ENCODE peak calls at places on chromosomes 2 and 18, in ten cellular contexts. M is OCI-LY7, Y is endothelial cell of umbilical vein, N is HepG2, D is HCT116, B is IMR-90, W is keratinocyte, O is MM.1S, C is neural progenitor cell, T is GM23338. L is an unnamed sample.
A peak's percentile ranks its signal among the peaks of the same experiment; 100 is the strongest.

GRCh38 chr2:102753563-102754159 is 8.2 kb upstream of the TMEM182 start:
- DNase-seq in T (peak; percentile 74), W (peak; percentile 19), O (peak; percentile 50), M (peak; percentile 58), N (peak; percentile 77), B (peak; percentile 53), Y (peak; percentile 54), C (peak; percentile 62), D (peak; percentile 32), L (peak; percentile 71)

GRCh38 chr2:163665817-163666216 is 70.0 kb downstream of the FIGN start:
- DNase-seq in T (no peak), O (no peak), C (no peak), B (peak; percentile 49), Y (peak; percentile 21), D (no peak), W (no peak), M (no peak), N (peak; percentile 69), L (no peak)

GRCh38 chr2:200408428-200409311 is 101.2 kb downstream of the KCTD18 start:
- DNase-seq in O (peak; percentile 87), D (peak; percentile 79), T (no peak), W (no peak), Y (peak; percentile 48), C (no peak), M (no peak), N (peak; percentile 52), B (peak; percentile 97), L (peak; percentile 32)

GRCh38 chr2:29281086-29281485 is 165.9 kb downstream of the CLIP4 start:
- DNase-seq in C (no peak), W (no peak), Y (no peak), T (no peak), B (no peak), O (no peak), M (no peak), N (no peak), D (no peak), L (no peak)

GRCh38 chr2:164976301-164976700 is 21.0 kb upstream of the SLC38A11 start:
- DNase-seq in C (no peak), Y (no peak), B (no peak), O (no peak), M (no peak), T (no peak), N (no peak), W (no peak), D (no peak), L (no peak)

GRCh38 chr2:203722411-203722810 is 16.0 kb downstream of the CD28 start:
- DNase-seq in T (no peak), B (peak; percentile 47), W (no peak), M (no peak), Y (no peak), O (no peak), C (no peak), N (no peak), D (no peak), L (no peak)

GRCh38 chr2:5697554-5697953 is 5.4 kb downstream of the SOX11 start:
- DNase-seq in W (no peak), T (no peak), B (no peak), Y (no peak), O (peak; percentile 46), C (peak; percentile 35), N (no peak), M (peak; percentile 72), D (no peak), L (no peak)

GRCh38 chr2:1544478-1545069 is 131.3 kb downstream of the TPO start:
- DNase-seq in B (peak; percentile 61), O (no peak), N (no peak), D (no peak), C (no peak), M (no peak), W (no peak), Y (no peak), T (no peak), L (no peak)

GRCh38 chr2:169478339-169478738 is 955 bp upstream of the BBS5 start:
- DNase-seq in N (peak; percentile 28), T (no peak), W (no peak), D (no peak), Y (peak; percentile 80), M (no peak), O (no peak), C (no peak), B (peak; percentile 58), L (no peak)

GRCh38 chr2:38076710-38077430 is 919 bp upstream of the CYP1B1 start:
- DNase-seq in T (peak; percentile 86), Y (no peak), M (no peak), D (peak; percentile 48), C (peak; percentile 82), O (peak; percentile 72), B (peak; percentile 90), N (no peak), W (no peak), L (peak; percentile 93)
- TF ChIP-seq CTCF in T (peak; percentile 20), Y (peak; percentile 23), M (no peak), D (no peak), C (peak; percentile 40), O (peak; percentile 30), B (peak; percentile 16), N (peak; percentile 55), W (peak; percentile 57), L (peak; percentile 52)

DNA sequence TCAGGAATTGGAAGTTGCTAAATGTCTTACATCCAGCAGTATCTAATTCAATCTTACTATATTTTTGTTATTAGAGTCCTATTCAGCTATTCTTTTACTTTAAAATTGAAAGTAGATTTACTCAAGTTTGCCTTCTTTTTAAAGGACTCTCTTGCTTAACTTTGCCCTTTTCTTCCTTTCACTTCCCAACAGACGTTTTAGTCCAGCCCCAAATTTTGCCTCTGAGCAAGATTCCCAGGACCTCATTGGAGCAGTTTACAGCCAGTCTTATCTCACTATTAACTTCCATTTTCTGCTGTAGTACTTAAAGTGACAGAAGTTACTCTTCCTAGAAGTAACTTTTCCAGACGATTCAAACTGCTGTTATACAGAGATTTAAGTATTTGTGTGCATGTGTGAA is 1.7 kb upstream of the PRKD3 start:
- DNase-seq in M (no peak), D (no peak), C (no peak), O (peak; percentile 55), W (no peak), B (peak; percentile 86), Y (peak; percentile 57), N (no peak), T (no peak), L (peak; percentile 63)
- H3K4me2 ChIP-seq in M (peak overlapping the region; percentile 80), D (no peak overlapping the region), C (no peak overlapping the region), O (peak overlapping the region; percentile 79), W (peak overlapping the region; percentile 29), B (peak overlapping the region; percentile 57), Y (peak overlapping the region; percentile 60), N (no peak overlapping the region), T (no peak overlapping the region), L (peak overlapping the region; percentile 84)

GRCh38 chr18:13563390-13563805 is 163.0 kb downstream of the FAM210A start:
- DNase-seq in W (no peak), B (no peak), C (no peak), Y (no peak), D (no peak), O (no peak), T (no peak), N (no peak), M (no peak), L (no peak)
- H3K4me3 ChIP-seq in W (no peak overlapping the region), B (no peak overlapping the region), C (no peak overlapping the region), Y (no peak overlapping the region), D (no peak overlapping the region), O (no peak overlapping the region), T (no peak overlapping the region), N (no peak overlapping the region), M (no peak overlapping the region), L (no peak overlapping the region)

GRCh38 chr2:100178085-100178788 is 35.8 kb upstream of the AFF3 start:
- DNase-seq in D (peak; percentile 88), T (peak; percentile 97), O (peak; percentile 24), C (peak; percentile 74), N (peak; percentile 55), M (peak; percentile 90), W (no peak), Y (peak; percentile 78), B (peak; percentile 38), L (peak; percentile 64)
- TF ChIP-seq CTCF in D (peak; percentile 69), T (peak; percentile 58), O (peak; percentile 25), C (peak; percentile 54), N (no peak), M (peak; percentile 84), W (peak; percentile 24), Y (peak; percentile 68), B (peak; percentile 25), L (peak; percentile 36)

GRCh38 chr2:198717451-198717850 is 740.3 kb downstream of the SATB2 start:
- DNase-seq in Y (no peak), O (no peak), N (no peak), C (peak; percentile 6), W (no peak), B (no peak), M (peak; percentile 28), T (peak; percentile 44), D (no peak), L (no peak)
- H3K4me2 ChIP-seq in Y (no peak overlapping the region), O (no peak overlapping the region), N (no peak overlapping the region), C (no peak overlapping the region), W (no peak overlapping the region), B (no peak overlapping the region), M (no peak overlapping the region), T (no peak overlapping the region), D (no peak overlapping the region), L (no peak overlapping the region)

DNA sequence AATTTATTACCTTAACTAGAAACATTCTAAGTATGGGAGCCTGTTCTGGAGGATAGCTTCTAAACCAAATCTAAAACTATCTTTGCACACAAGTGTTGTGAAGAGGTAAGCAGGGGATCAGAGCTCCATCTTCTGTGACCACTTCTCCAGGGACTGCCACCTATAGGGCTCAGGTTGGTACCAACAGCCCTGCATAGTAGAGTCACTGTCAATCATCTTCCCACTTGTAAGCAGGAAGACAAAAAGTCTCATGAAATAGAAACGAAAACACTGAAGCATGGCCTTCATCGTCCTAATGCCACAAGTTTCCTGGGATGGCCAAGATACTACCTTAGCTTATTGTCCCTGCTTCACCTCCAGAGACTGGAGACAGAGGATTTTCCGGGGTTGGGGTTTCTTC is 43.8 kb downstream of the KANSL3 start:
- DNase-seq in D (no peak), W (no peak), B (no peak), C (no peak), T (no peak), Y (no peak), N (no peak), O (no peak), M (no peak), L (no peak)
- H3K4me3 ChIP-seq in D (no peak overlapping the region), W (no peak overlapping the region), B (no peak overlapping the region), C (no peak overlapping the region), T (no peak overlapping the region), Y (no peak overlapping the region), N (no peak overlapping the region), O (no peak overlapping the region), M (no peak overlapping the region), L (no peak overlapping the region)

DNA sequence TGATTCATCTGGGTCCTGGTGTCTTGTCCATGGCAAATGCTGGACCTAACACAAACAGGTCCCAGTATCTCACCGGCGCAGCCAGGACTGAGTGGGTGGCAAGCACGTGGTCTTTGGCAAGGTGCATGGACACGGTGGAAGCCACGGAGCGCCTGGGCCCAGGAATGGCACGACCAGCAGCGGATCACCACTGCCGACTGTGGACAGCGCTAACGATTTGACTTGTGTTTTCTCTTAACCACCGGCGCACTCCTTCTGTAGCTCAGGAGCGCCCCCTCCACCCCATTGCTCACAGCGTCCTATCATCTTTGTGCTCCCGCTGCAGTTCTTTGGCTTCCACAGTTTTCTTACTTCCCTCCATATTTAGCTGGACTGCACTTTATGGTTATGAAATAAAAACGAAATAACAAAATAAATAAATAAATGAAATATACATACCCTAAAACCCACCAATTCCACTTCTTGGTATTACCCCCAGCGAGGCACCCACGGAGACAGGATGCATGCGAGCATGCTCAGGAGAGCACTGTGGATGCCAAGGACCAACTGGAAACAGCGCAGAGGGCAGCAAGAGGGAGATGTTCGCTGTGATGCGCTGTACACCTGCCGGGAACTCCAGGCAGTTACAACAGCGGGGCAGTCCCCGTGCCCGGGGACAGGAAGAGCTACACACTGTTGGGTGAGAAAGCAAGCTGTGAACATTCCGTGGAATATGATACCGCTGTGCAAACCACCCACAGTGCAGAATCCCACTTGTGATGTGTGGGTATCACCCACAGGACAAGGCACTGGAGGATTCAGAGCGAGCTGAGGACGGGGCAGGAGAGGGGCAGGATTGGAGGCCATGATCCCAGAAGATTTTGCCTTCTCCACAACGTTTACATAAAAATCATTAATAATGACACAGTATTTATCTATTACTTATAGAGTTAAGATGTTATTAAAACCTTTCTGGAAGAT is 7.0 kb upstream of the CIDEA start:
- DNase-seq in M (no peak), Y (peak; percentile 37), D (no peak), B (no peak), N (peak; percentile 10), C (peak; percentile 82), O (peak; percentile 23), W (no peak), T (peak; percentile 94), L (peak; percentile 56)
- TF ChIP-seq CTCF in M (peak; percentile 49), Y (peak; percentile 68), D (peak; percentile 57), B (peak; percentile 36), N (peak; percentile 50), C (peak; percentile 71), O (peak; percentile 36), W (peak; percentile 59), T (peak; percentile 74), L (peak; percentile 42)

L was measured in hepatocyte.